ENCODE peak calls at places on chromosomes 16 and 17, in five cellular contexts. V is HFF-Myc; Q is effector CD4-positive, alpha-beta T cell; Y is mucosa of descending colon; G is memory B cell. M is an unnamed sample.

GRCh38 chr17:8015957-8016631 is 13.7 kb downstream of the GUCY2D start:
- DNase-seq in V (no peak), Q (no peak), Y (peak), G (no peak), M (peak)

GRCh38 chr17:78946131-78946530 is 20.9 kb upstream of the TIMP2 start:
- DNase-seq in V (no peak), Q (no peak), Y (no peak), G (no peak), M (no peak)

GRCh38 chr17:36495076-36495578 is 8.6 kb downstream of the ZNHIT3 start:
- DNase-seq in V (no peak), Q (no peak), Y (no peak), G (no peak), M (no peak)

GRCh38 chr17:75011788-75012319 is 616 bp upstream of the MRPL58 start:
- DNase-seq in V (peak), Q (no peak), Y (peak), G (no peak), M (peak)

GRCh38 chr17:61551255-61551742 is 39.7 kb downstream of the NACA2 start:
- DNase-seq in V (peak), Q (no peak), Y (no peak), G (no peak), M (peak)

GRCh38 chr17:2392252-2393183 is 8.3 kb downstream of the MNT start:
- DNase-seq in V (peak), Q (peak), Y (peak), G (peak), M (peak)

GRCh38 chr17:37365589-37365988 is 10.2 kb upstream of the C17orf78 start:
- DNase-seq in V (no peak), Q (no peak), Y (no peak), G (no peak), M (no peak)

GRCh38 chr17:2707721-2708584 is 3.6 kb downstream of the CLUH start:
- DNase-seq in V (no peak), Q (no peak), Y (peak), G (no peak), M (no peak)

GRCh38 chr17:32015245-32016013 is 8.2 kb downstream of the LRRC37B start:
- DNase-seq in V (no peak), Q (no peak), Y (no peak), G (no peak), M (peak)

GRCh38 chr16:2813661-2814288 is 3.3 kb upstream of the PRSS21 start:
- DNase-seq in V (no peak), Q (no peak), Y (no peak), G (no peak), M (no peak)

GRCh38 chr17:81558941-81559806 is 7.0 kb upstream of the FAAP100 start:
- DNase-seq in V (no peak), Q (no peak), Y (no peak), G (no peak), M (no peak)

GRCh38 chr17:45221081-45221996 is at the start of gene FMNL1:
- DNase-seq in V (no peak), Q (peak), Y (peak), G (peak), M (peak)

GRCh38 chr17:2792541-2793169 is 3.6 kb upstream of the RAP1GAP2 start:
- DNase-seq in V (no peak), Q (peak), Y (no peak), G (no peak), M (no peak)

GRCh38 chr17:34146440-34147043 is 108.5 kb upstream of the CCL2 start:
- DNase-seq in V (no peak), Q (peak), Y (peak), G (peak), M (peak)